ENCODE peak calls at places on chromosomes 7 and 10, in eight cellular contexts. One of them, this sample, is unnamed. For H3K4me1, the result is how much of the 10 kb centered on the place peaks cover.

GRCh38 chr10:22824984-22825383 is 102.9 kb upstream of the ARMC3 start:
- DNase-seq in cardiac muscle cell: no peak
- DNase-seq in esophagus squamous epithelium: no peak
- DNase-seq in upper lobe of right lung: no peak
- DNase-seq in Karpas-422: no peak
- DNase-seq in vagina: no peak
- DNase-seq in hepatocyte: no peak
- DNase-seq in neural progenitor cell: no peak
- DNase-seq in this sample: no peak

GRCh38 chr10:74213571-74214162 is 62.6 kb downstream of the ADK start:
- DNase-seq in vagina: no peak
- DNase-seq in upper lobe of right lung: peak
- DNase-seq in neural progenitor cell: no peak
- DNase-seq in esophagus squamous epithelium: no peak
- DNase-seq in cardiac muscle cell: peak
- DNase-seq in hepatocyte: peak
- DNase-seq in Karpas-422: peak
- DNase-seq in this sample: no peak

GRCh38 chr10:95906675-95907453 is 911 bp upstream of the CC2D2B start:
- DNase-seq in neural progenitor cell: peak
- DNase-seq in hepatocyte: peak
- DNase-seq in upper lobe of right lung: no peak
- DNase-seq in vagina: no peak
- DNase-seq in cardiac muscle cell: peak
- DNase-seq in Karpas-422: peak
- DNase-seq in esophagus squamous epithelium: no peak
- DNase-seq in this sample: peak

GRCh38 chr10:71548494-71548846 is 151.8 kb downstream of the CDH23 start:
- DNase-seq in vagina: no peak
- DNase-seq in esophagus squamous epithelium: no peak
- DNase-seq in neural progenitor cell: peak
- DNase-seq in Karpas-422: peak
- DNase-seq in upper lobe of right lung: no peak
- DNase-seq in cardiac muscle cell: peak
- DNase-seq in hepatocyte: peak
- DNase-seq in this sample: no peak

GRCh38 chr7:68425377-68425776 is 1172.9 kb upstream of the AUTS2 start:
- DNase-seq in neural progenitor cell: no peak
- DNase-seq in esophagus squamous epithelium: no peak
- DNase-seq in upper lobe of right lung: no peak
- DNase-seq in hepatocyte: no peak
- DNase-seq in cardiac muscle cell: peak
- DNase-seq in Karpas-422: peak
- DNase-seq in vagina: no peak
- DNase-seq in this sample: no peak

GRCh38 chr7:10707519-10707918 is 266.2 kb upstream of the PHF14 start:
- DNase-seq in upper lobe of right lung: no peak
- DNase-seq in neural progenitor cell: no peak
- DNase-seq in vagina: no peak
- DNase-seq in Karpas-422: peak
- DNase-seq in esophagus squamous epithelium: no peak
- DNase-seq in cardiac muscle cell: no peak
- DNase-seq in hepatocyte: no peak
- DNase-seq in this sample: no peak

GRCh38 chr10:68106656-68107055 is 2.6 kb upstream of the MYPN start:
- DNase-seq in cardiac muscle cell: peak
- DNase-seq in upper lobe of right lung: no peak
- DNase-seq in neural progenitor cell: no peak
- DNase-seq in hepatocyte: no peak
- DNase-seq in esophagus squamous epithelium: no peak
- DNase-seq in vagina: no peak
- DNase-seq in Karpas-422: no peak
- DNase-seq in this sample: no peak

GRCh38 chr10:21860718-21861117 is 142.8 kb downstream of the DNAJC1 start:
- DNase-seq in esophagus squamous epithelium: no peak
- DNase-seq in hepatocyte: no peak
- DNase-seq in Karpas-422: no peak
- DNase-seq in neural progenitor cell: no peak
- DNase-seq in cardiac muscle cell: peak
- DNase-seq in upper lobe of right lung: no peak
- DNase-seq in vagina: no peak
- DNase-seq in this sample: no peak

GRCh38 chr10:102718220-102718619 is 3.8 kb downstream of the SFXN2 start:
- DNase-seq in hepatocyte: peak
- DNase-seq in neural progenitor cell: peak
- DNase-seq in vagina: no peak
- DNase-seq in upper lobe of right lung: no peak
- DNase-seq in esophagus squamous epithelium: no peak
- DNase-seq in cardiac muscle cell: peak
- DNase-seq in Karpas-422: no peak
- DNase-seq in this sample: peak

GRCh38 chr10:124647421-124648130 is 96.6 kb downstream of the FAM53B start:
- DNase-seq in esophagus squamous epithelium: peak
- DNase-seq in neural progenitor cell: no peak
- DNase-seq in vagina: no peak
- DNase-seq in Karpas-422: peak
- DNase-seq in cardiac muscle cell: peak
- DNase-seq in upper lobe of right lung: peak
- DNase-seq in hepatocyte: no peak
- DNase-seq in this sample: peak

GRCh38 chr10:4541292-4541691 is 284.7 kb upstream of the AKR1E2 start:
- DNase-seq in vagina: no peak
- DNase-seq in upper lobe of right lung: no peak
- DNase-seq in neural progenitor cell: no peak
- DNase-seq in esophagus squamous epithelium: no peak
- DNase-seq in cardiac muscle cell: peak
- DNase-seq in Karpas-422: no peak
- DNase-seq in hepatocyte: peak
- DNase-seq in this sample: no peak
- H3K27ac ChIP-seq in vagina: no peak
- H3K27ac ChIP-seq in upper lobe of right lung: no peak
- H3K27ac ChIP-seq in neural progenitor cell: no peak
- H3K27ac ChIP-seq in esophagus squamous epithelium: peak
- H3K27ac ChIP-seq in cardiac muscle cell: no peak
- H3K27ac ChIP-seq in Karpas-422: no peak
- H3K27ac ChIP-seq in hepatocyte: no peak
- H3K27ac ChIP-seq in this sample: no peak

DNA sequence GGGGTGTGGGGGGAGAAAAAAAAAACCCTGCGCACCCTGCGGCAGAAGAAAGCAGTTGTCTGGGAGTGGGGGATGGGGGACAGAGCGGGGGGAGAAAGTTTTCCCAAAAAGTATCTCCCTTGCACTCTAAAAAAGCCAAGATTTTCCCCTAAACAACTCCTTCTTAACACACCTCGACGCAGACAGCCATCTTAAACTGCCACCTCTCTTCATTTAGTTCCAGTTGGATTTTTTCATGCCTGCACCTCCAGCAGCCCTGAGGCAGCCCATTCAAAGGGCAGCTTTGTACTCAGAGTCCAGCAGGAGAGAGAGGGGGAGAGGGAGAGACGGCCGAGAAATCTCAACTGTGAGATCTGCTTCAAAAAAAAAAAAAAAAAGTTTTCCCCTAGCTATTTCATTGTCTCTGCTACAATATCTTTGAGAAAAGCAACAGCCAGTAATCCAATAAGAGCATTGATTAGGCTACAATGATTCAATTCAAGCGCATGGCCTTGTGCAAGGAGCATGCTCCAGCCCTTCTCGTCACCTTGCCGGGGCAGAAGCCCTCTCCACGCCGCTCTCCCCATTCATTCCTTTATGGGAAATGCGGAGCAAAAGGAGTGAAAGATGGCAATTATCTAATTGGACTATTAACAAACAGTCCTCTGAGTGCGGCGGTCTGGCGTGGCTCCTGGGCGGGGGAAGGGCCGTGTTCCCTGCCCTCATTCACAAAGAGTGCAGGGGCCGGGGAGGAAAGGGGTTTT is 939 bp upstream of the VAX1 start:
- DNase-seq in cardiac muscle cell: no peak
- DNase-seq in Karpas-422: no peak
- DNase-seq in upper lobe of right lung: no peak
- DNase-seq in vagina: peak
- DNase-seq in hepatocyte: no peak
- DNase-seq in neural progenitor cell: peak
- DNase-seq in esophagus squamous epithelium: no peak
- DNase-seq in this sample: no peak
- H3K4me1 ChIP-seq in cardiac muscle cell: under half
- H3K4me1 ChIP-seq in Karpas-422: under half
- H3K4me1 ChIP-seq in upper lobe of right lung: under half
- H3K4me1 ChIP-seq in vagina: under half
- H3K4me1 ChIP-seq in hepatocyte: under half
- H3K4me1 ChIP-seq in neural progenitor cell: under half
- H3K4me1 ChIP-seq in esophagus squamous epithelium: under half
- H3K4me1 ChIP-seq in this sample: under half

GRCh38 chr7:28408974-28409715 is 3.2 kb upstream of the CREB5 start:
- DNase-seq in cardiac muscle cell: peak
- DNase-seq in hepatocyte: peak
- DNase-seq in esophagus squamous epithelium: peak
- DNase-seq in Karpas-422: no peak
- DNase-seq in vagina: no peak
- DNase-seq in upper lobe of right lung: peak
- DNase-seq in neural progenitor cell: peak
- DNase-seq in this sample: peak
- H3K27ac ChIP-seq in cardiac muscle cell: peak
- H3K27ac ChIP-seq in hepatocyte: peak
- H3K27ac ChIP-seq in esophagus squamous epithelium: peak
- H3K27ac ChIP-seq in Karpas-422: no peak
- H3K27ac ChIP-seq in vagina: peak
- H3K27ac ChIP-seq in upper lobe of right lung: peak
- H3K27ac ChIP-seq in neural progenitor cell: no peak
- H3K27ac ChIP-seq in this sample: peak

GRCh38 chr7:131538791-131539179 is 17.6 kb downstream of the PODXL start:
- DNase-seq in cardiac muscle cell: no peak
- DNase-seq in upper lobe of right lung: peak
- DNase-seq in hepatocyte: no peak
- DNase-seq in Karpas-422: peak
- DNase-seq in neural progenitor cell: peak
- DNase-seq in vagina: no peak
- DNase-seq in esophagus squamous epithelium: no peak
- DNase-seq in this sample: peak
- H3K4me1 ChIP-seq in cardiac muscle cell: under half
- H3K4me1 ChIP-seq in upper lobe of right lung: under half
- H3K4me1 ChIP-seq in hepatocyte: under half
- H3K4me1 ChIP-seq in Karpas-422: under half
- H3K4me1 ChIP-seq in neural progenitor cell: under half
- H3K4me1 ChIP-seq in vagina: under half
- H3K4me1 ChIP-seq in esophagus squamous epithelium: under half
- H3K4me1 ChIP-seq in this sample: under half

This sample was measured in adrenal gland.